ENCODE peak calls at places on chromosome 10, in four cellular contexts. C is GM10248; T is neural crest cell; Y is activated T-helper 1 cell treated with anti-CD3 and anti-CD28 coated beads, Interleukin-2, amount 50 U/mL, for 16 hours. P is an unnamed sample.
A peak's percentile ranks its signal among the peaks of the same experiment; 100 is the strongest.

GRCh38 chr10:130359711-130360110 is 223.5 kb downstream of the GLRX3 start:
- DNase-seq in C (no peak), T (no peak), Y (no peak), P (no peak)

GRCh38 chr10:12408472-12408871 is 59.1 kb downstream of the CAMK1D start:
- DNase-seq in Y (no peak), C (no peak), T (no peak), P (no peak)

GRCh38 chr10:112383325-112383724 is 9.4 kb downstream of the ACSL5 start:
- DNase-seq in C (no peak), Y (no peak), T (no peak), P (no peak)

GRCh38 chr10:29255117-29255516 is 33.8 kb upstream of the LYZL1 start:
- DNase-seq in C (no peak), T (no peak), Y (no peak), P (no peak)

GRCh38 chr10:3467052-3467906 is 294.7 kb upstream of the PITRM1 start:
- DNase-seq in T (no peak), C (no peak), Y (peak; percentile 4), P (no peak)

GRCh38 chr10:80861882-80862281 is 324.2 kb downstream of the SH2D4B start:
- DNase-seq in Y (no peak), T (no peak), C (no peak), P (no peak)

GRCh38 chr10:122307669-122308486 is 36.8 kb downstream of the BTBD16 start:
- DNase-seq in Y (no peak), T (no peak), C (peak; percentile 57), P (no peak)

GRCh38 chr10:70465278-70465677 is 13.3 kb upstream of the PALD1 start:
- DNase-seq in T (no peak), Y (no peak), C (no peak), P (no peak)

GRCh38 chr10:16816830-16817124 is 447 bp downstream of the RSU1 start:
- DNase-seq in T (no peak), Y (no peak), C (no peak), P (no peak)

GRCh38 chr10:100826983-100827818 is 81.8 kb downstream of the PAX2 start:
- DNase-seq in C (peak; percentile 60), Y (no peak), T (no peak), P (no peak)

GRCh38 chr10:8136745-8137144 is 82.3 kb downstream of the GATA3 start:
- DNase-seq in C (no peak), Y (no peak), T (no peak), P (no peak)

GRCh38 chr10:33291053-33291592 is 43.3 kb downstream of the NRP1 start:
- DNase-seq in Y (no peak), C (no peak), T (no peak), P (no peak)

GRCh38 chr10:69362471-69362954 is 54.2 kb downstream of the TACR2 start:
- DNase-seq in T (no peak), C (no peak), Y (no peak), P (no peak)

GRCh38 chr10:52771534-52772455 is 789 bp downstream of the MBL2 start:
- DNase-seq in C (no peak), T (no peak), Y (no peak), P (no peak)

GRCh38 chr10:97828721-97829120 is 20.9 kb upstream of the GOLGA7B start:
- DNase-seq in C (no peak), Y (no peak), T (no peak), P (no peak)

P was measured in GM12892.